ENCODE peak calls at places on chromosomes 7 and 10, in seven cellular contexts. T is MM.1S; D is stimulated activated CD8-positive, alpha-beta memory T cell treated with anti-CD3 and anti-CD28 coated beads, Interleukin-2, amount 100 ng/mL, for 48 hours; H is cardiac fibroblast; P is CD4-positive, CD25-positive, alpha-beta regulatory T cell; Y is GM04504; X is activated T-cell treated with anti-CD3 and anti-CD28 coated beads, Interleukin-2, amount 50 U/mL, for 1 hour. V is an unnamed sample.
A peak's percentile ranks its signal among the peaks of the same experiment; 100 is the strongest.

GRCh38 chr7:2723138-2723850 is 35.3 kb downstream of the AMZ1 start:
- DNase-seq in P (no peak), D (no peak), T (no peak), X (peak; percentile 7), H (no peak), Y (no peak), V (no peak)

GRCh38 chr7:151306374-151306773 is 35.2 kb upstream of the NUB1 start:
- DNase-seq in H (no peak), T (no peak), D (no peak), X (no peak), Y (no peak), P (no peak), V (no peak)

GRCh38 chr10:29033311-29033940 is 255.4 kb upstream of the LYZL1 start:
- DNase-seq in D (no peak), T (no peak), P (no peak), X (no peak), Y (no peak), H (no peak), V (no peak)

GRCh38 chr7:30815016-30815854 is 44.0 kb downstream of the MINDY4 start:
- DNase-seq in H (no peak), X (no peak), Y (no peak), D (no peak), T (no peak), P (no peak), V (no peak)

GRCh38 chr7:130897515-130898419 is 163.8 kb upstream of the KLF14 start:
- DNase-seq in H (no peak), T (no peak), Y (no peak), P (no peak), X (no peak), D (no peak), V (peak; percentile 18)

GRCh38 chr10:11335167-11335652 is 276.2 kb downstream of the USP6NL start:
- DNase-seq in Y (no peak), H (peak; percentile 11), D (no peak), P (no peak), X (no peak), T (no peak), V (no peak)

GRCh38 chr10:114367676-114368391 is 36.5 kb downstream of the AFAP1L2 start:
- DNase-seq in Y (no peak), T (no peak), D (no peak), H (no peak), P (no peak), X (no peak), V (no peak)

GRCh38 chr10:69069090-69070042 is 18.5 kb upstream of the SRGN start:
- DNase-seq in P (no peak), H (no peak), X (no peak), D (no peak), Y (no peak), T (no peak), V (no peak)

GRCh38 chr10:19767876-19768275 is 48.4 kb upstream of the PLXDC2 start:
- DNase-seq in T (no peak), X (no peak), D (no peak), H (no peak), Y (no peak), P (no peak), V (no peak)

GRCh38 chr7:74194686-74195085 is 15.1 kb upstream of the LAT2 start:
- DNase-seq in Y (no peak), T (no peak), H (no peak), P (no peak), D (no peak), X (no peak), V (no peak)

GRCh38 chr7:146772581-146772980 is 656.0 kb downstream of the CNTNAP2 start:
- DNase-seq in T (no peak), H (no peak), Y (no peak), D (no peak), P (no peak), X (no peak), V (peak; percentile 1)

GRCh38 chr10:132402781-132403241 is 5.8 kb downstream of the PWWP2B start:
- DNase-seq in X (no peak), D (no peak), T (no peak), Y (no peak), P (no peak), H (no peak), V (no peak)

GRCh38 chr7:19090526-19090925 is 26.9 kb downstream of the TWIST1 start:
- DNase-seq in X (no peak), H (no peak), Y (no peak), D (no peak), P (no peak), T (no peak), V (no peak)

GRCh38 chr7:134527979-134528371 is 608 bp downstream of the AKR1B10 start:
- DNase-seq in X (no peak), T (no peak), H (peak; percentile 67), Y (no peak), D (no peak), P (no peak), V (no peak)

V was measured in OCI-LY7.